ENCODE peak calls at places on chromosomes 3 and 15, in four cellular contexts. T is fibroblast of lung, C is MG63, G is uterus. Q is an unnamed sample. For H3K9me3, the result is how much of the 10 kb centered on the place peaks cover.

GRCh38 chr15:81225161-81225671 is 28.5 kb downstream of the IL16 start:
- DNase-seq in T (no peak), C (no peak), G (peak), Q (no peak)

GRCh38 chr3:24302382-24302781 is 192.3 kb downstream of the THRB start:
- DNase-seq in T (no peak), G (no peak), C (no peak), Q (no peak)

GRCh38 chr3:124916837-124917409 is 17.6 kb downstream of the MUC13 start:
- DNase-seq in G (no peak), T (no peak), C (no peak), Q (no peak)

GRCh38 chr3:172203522-172204258 is 164.3 kb downstream of the FNDC3B start:
- DNase-seq in C (no peak), G (no peak), T (no peak), Q (no peak)

GRCh38 chr3:118641608-118642007 is 393.0 kb downstream of the IGSF11 start:
- DNase-seq in G (no peak), T (no peak), C (no peak), Q (no peak)

GRCh38 chr3:197456271-197457091 is 99.3 kb downstream of the BDH1 start:
- DNase-seq in G (peak), C (peak), T (peak), Q (no peak)

GRCh38 chr3:101940521-101940992 is 91.2 kb downstream of the NFKBIZ start:
- DNase-seq in T (peak), G (peak), C (peak), Q (no peak)

GRCh38 chr15:85706779-85707518 is 87.8 kb downstream of the KLHL25 start:
- DNase-seq in C (no peak), G (peak), T (peak), Q (peak)

GRCh38 chr3:153090973-153091372 is 71.1 kb upstream of the RAP2B start:
- DNase-seq in C (no peak), G (no peak), T (no peak), Q (no peak)

GRCh38 chr15:71357967-71358366 is 242.7 kb downstream of the THSD4 start:
- DNase-seq in T (no peak), C (no peak), G (no peak), Q (no peak)

GRCh38 chr3:20546636-20547035 is 360.6 kb upstream of the SGO1 start:
- DNase-seq in G (no peak), C (no peak), T (no peak), Q (no peak)

GRCh38 chr3:159892171-159892791 is 96.4 kb upstream of the IL12A start:
- DNase-seq in T (no peak), G (no peak), C (no peak), Q (no peak)

GRCh38 chr3:46999516-47000197 is 20.2 kb downstream of the NBEAL2 start:
- DNase-seq in G (no peak), C (no peak), T (no peak), Q (no peak)

GRCh38 chr15:29636140-29636539 is 186.1 kb downstream of the TJP1 start:
- DNase-seq in C (no peak), T (no peak), G (no peak), Q (no peak)

GRCh38 chr3:55795736-55796135 is 308.6 kb upstream of the WNT5A start:
- DNase-seq in T (no peak), G (no peak), C (no peak), Q (no peak)

GRCh38 chr3:16721494-16721893 is 116.3 kb upstream of the DAZL start:
- DNase-seq in C (no peak), G (no peak), T (no peak), Q (no peak)

GRCh38 chr3:72820405-72820804 is 27.8 kb downstream of the SHQ1 start:
- DNase-seq in T (peak), C (peak), G (peak), Q (no peak)

GRCh38 chr3:52471371-52472238 is 16.2 kb downstream of the NISCH start:
- DNase-seq in C (peak), T (peak), G (peak), Q (no peak)

GRCh38 chr3:184874709-184875644 is 63.0 kb downstream of the VPS8 start:
- DNase-seq in T (peak), G (no peak), C (no peak), Q (no peak)

GRCh38 chr3:14201881-14202684 is 23.5 kb downstream of the LSM3 start:
- DNase-seq in T (no peak), G (no peak), C (no peak), Q (no peak)

GRCh38 chr15:74123131-74123429 is 7.3 kb upstream of the ISLR2 start:
- DNase-seq in C (no peak), T (no peak), G (no peak), Q (no peak)

GRCh38 chr3:158920375-158920774 is 118.5 kb downstream of the MFSD1 start:
- DNase-seq in T (no peak), C (no peak), G (no peak), Q (no peak)

GRCh38 chr3:72152551-72153476 is 367.9 kb upstream of the PROK2 start:
- DNase-seq in T (peak), G (peak), C (peak), Q (no peak)

GRCh38 chr3:195931582-195932273 is 23.4 kb upstream of the TNK2 start:
- DNase-seq in C (no peak), T (no peak), G (no peak), Q (no peak)

GRCh38 chr15:69298697-69299441 is at the start of gene PAQR5:
- DNase-seq in G (no peak), T (no peak), C (peak), Q (no peak)

GRCh38 chr3:78707616-78708015 is 1060.2 kb downstream of the ROBO1 start:
- DNase-seq in G (no peak), T (no peak), C (no peak), Q (no peak)

GRCh38 chr3:132464066-132464465 is 46.8 kb downstream of the DNAJC13 start:
- DNase-seq in C (no peak), T (peak), G (no peak), Q (no peak)

GRCh38 chr3:1774597-1774996 is 324.1 kb upstream of the CNTN4 start:
- DNase-seq in C (no peak), T (no peak), G (no peak), Q (no peak)

GRCh38 chr3:62095756-62096155 is 277.6 kb downstream of the FEZF2 start:
- DNase-seq in C (no peak), G (no peak), T (no peak), Q (no peak)

GRCh38 chr3:142418926-142419592 is 28.8 kb downstream of the XRN1 start:
- DNase-seq in C (no peak), T (no peak), G (no peak), Q (no peak)

GRCh38 chr3:197516517-197516889 is 39.3 kb downstream of the BDH1 start:
- DNase-seq in T (peak), G (no peak), C (peak), Q (no peak)

GRCh38 chr15:25243800-25244097 is 195.1 kb downstream of the UBE3A start:
- DNase-seq in G (peak), C (no peak), T (no peak), Q (no peak)
- H3K9me3 ChIP-seq in G (under half), C (under half), T (under half), Q (under half)

GRCh38 chr3:58962040-58962651 is 87.7 kb downstream of the CFAP20DC start:
- DNase-seq in C (no peak), G (no peak), T (peak), Q (no peak)
- H3K9me3 ChIP-seq in C (under half), G (under half), T (under half), Q (under half)

DNA sequence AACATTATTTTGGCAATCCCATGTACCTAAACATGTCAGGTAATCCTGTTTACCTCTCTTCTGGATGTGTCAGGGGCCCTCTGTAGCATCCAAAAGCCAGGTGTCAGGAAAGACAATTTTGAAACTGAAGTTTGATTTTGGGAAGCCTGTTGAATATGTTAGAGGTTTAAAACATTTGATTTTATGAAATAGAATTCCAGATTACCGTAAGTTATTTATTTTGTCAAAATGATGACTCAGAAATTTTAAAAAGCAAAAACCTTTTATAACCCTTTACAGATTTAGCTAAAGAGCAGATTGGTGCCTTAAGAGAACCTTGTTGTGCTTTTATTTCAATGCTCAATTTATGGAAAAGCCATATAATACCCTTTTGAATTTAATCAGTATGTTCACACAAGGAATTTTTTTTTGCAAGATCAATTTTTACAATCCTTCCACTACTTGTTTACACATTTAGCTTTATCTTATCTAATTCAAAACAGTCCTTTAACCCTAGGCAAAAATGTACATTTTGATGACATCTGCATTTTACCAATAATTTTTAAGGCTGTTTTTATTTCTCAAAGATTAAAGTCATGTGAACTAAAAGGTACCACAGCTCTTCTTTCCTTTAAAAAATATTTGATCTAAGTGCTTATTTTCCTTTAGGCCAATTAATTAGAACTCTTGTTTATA is 10.0 kb downstream of the KIF15 start:
- DNase-seq in C (no peak), T (no peak), G (no peak), Q (no peak)
- H3K9me3 ChIP-seq in C (under half), T (under half), G (under half), Q (under half)

GRCh38 chr15:57027596-57027995 is 109.2 kb downstream of the TCF12 start:
- DNase-seq in C (no peak), G (no peak), T (no peak), Q (no peak)

GRCh38 chr15:57026016-57026602 is 107.7 kb downstream of the TCF12 start:
- DNase-seq in T (peak), G (no peak), C (no peak), Q (no peak)

GRCh38 chr15:57030011-57030410 is 111.6 kb downstream of the TCF12 start:
- DNase-seq in G (no peak), C (no peak), T (no peak), Q (no peak)

GRCh38 chr15:57025264-57025939 is 107.0 kb downstream of the TCF12 start:
- DNase-seq in T (peak), C (no peak), G (no peak), Q (no peak)

GRCh38 chr15:57028176-57028575 is 109.7 kb downstream of the TCF12 start:
- DNase-seq in T (no peak), G (no peak), C (no peak), Q (no peak)
- H3K9me3 ChIP-seq in T (under half), G (under half), C (under half), Q (under half)

GRCh38 chr15:79918278-79918677 is 21.5 kb upstream of the MTHFS start:
- DNase-seq in T (no peak), G (no peak), C (no peak), Q (no peak)
- H3K9me3 ChIP-seq in T (under half), G (under half), C (half or more), Q (under half)

DNA sequence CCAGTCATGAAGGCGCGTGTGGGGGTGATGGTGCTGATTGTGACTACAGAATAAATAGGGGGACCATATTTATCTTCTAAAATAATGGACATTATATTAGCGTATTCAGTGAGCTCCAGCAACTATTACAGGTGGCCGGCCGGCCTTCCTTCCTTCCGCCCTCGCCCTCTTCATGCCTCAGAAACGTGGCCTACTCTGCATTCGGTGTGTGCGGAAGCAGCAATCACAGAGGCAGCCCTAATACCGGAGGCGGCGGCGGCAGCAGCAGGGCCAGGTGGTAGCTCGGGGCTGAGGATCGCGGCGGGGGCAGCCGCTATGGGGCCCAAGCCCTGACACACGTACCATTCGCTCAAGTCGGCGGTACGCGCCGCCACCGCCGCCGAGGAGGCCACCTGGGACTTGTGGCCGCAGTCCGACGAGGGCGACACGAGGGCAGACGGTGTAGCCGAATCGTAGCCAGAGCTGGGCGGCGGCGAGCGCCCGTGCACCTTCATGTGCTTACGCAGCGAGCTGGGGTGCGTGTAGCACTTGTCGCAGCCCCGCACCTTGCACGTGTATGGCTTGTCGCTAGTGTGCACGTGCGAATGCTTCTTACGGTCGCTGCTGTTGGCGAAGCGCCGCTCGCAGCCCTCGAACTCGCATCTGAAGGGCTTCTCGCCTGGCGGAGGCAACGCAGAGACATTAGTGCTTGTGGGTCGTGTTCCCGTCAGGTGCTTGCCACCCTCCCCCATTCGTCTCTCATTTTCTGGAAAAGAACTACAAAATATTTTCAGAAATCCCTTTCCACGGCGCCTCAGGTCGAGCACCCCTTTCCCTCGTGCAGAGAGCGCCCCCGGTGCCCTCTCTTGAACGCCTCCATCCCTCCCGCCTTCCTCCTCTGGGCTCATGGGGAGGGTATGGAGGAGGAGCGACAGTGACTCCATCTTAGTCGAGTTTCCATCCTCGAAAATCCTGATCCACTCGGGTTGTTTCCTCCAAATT is 15.5 kb downstream of the ZIC4 start:
- DNase-seq in T (no peak), C (no peak), G (no peak), Q (no peak)
- H3K9me3 ChIP-seq in T (under half), C (under half), G (under half), Q (under half)